ENCODE peak calls at places on chromosomes 13 and 19, in ten cellular contexts. Q is activated CD4-positive, alpha-beta T cell treated with anti-CD3 and anti-CD28 coated beads, Interleukin-2, amount 50 U/mL, for 1 hour; G is AG04450; E is T-helper 17 cell; B is prostate gland; J is fibroblast of lung; O is colonic mucosa; Y is substantia nigra; A is NCI-H2081; Z is frontal cortex. C is an unnamed sample.

GRCh38 chr19:3981373-3981735 is 3.9 kb downstream of the EEF2 start:
- DNase-seq in Z (no peak), J (no peak), G (no peak), Y (no peak), Q (no peak), A (no peak), O (no peak), E (no peak), B (no peak), C (no peak)

GRCh38 chr13:95601216-95601615 is 43.3 kb downstream of the DZIP1 start:
- DNase-seq in B (no peak), Z (no peak), A (no peak), Q (no peak), O (no peak), Y (no peak), G (no peak), E (no peak), J (no peak), C (no peak)

GRCh38 chr13:48244159-48244558 is 11.2 kb downstream of the ITM2B start:
- DNase-seq in Y (no peak), E (no peak), Z (no peak), J (no peak), B (no peak), Q (no peak), G (no peak), O (no peak), A (no peak), C (no peak)

GRCh38 chr13:111976474-111977183 is 90.3 kb upstream of the SOX1 start:
- DNase-seq in Y (no peak), E (no peak), J (no peak), B (no peak), G (no peak), O (no peak), Q (no peak), Z (no peak), A (no peak), C (no peak)

GRCh38 chr13:100694722-100695644 is 20.4 kb upstream of the TMTC4 start:
- DNase-seq in E (no peak), Y (peak; percentile 42), A (no peak), Z (peak; percentile 33), B (no peak), Q (no peak), J (peak; percentile 46), O (peak; percentile 28), G (no peak), C (peak; percentile 71)

GRCh38 chr19:46609511-46610412 is 8.6 kb downstream of the CALM3 start:
- DNase-seq in B (no peak), J (no peak), E (no peak), Z (peak; percentile 22), O (no peak), Q (no peak), Y (no peak), A (no peak), G (no peak), C (no peak)

GRCh38 chr13:53631511-53631910 is 602.9 kb downstream of the OLFM4 start:
- DNase-seq in Y (no peak), E (no peak), B (no peak), A (no peak), Q (no peak), J (no peak), G (no peak), Z (no peak), O (no peak), C (no peak)

GRCh38 chr13:33761744-33762143 is 56.2 kb upstream of the RFC3 start:
- DNase-seq in A (peak; percentile 92), Z (no peak), J (no peak), G (no peak), E (no peak), Q (no peak), B (peak; percentile 17), O (no peak), Y (no peak), C (peak; percentile 32)

GRCh38 chr19:50496189-50497029 is 14.6 kb downstream of the JOSD2 start:
- DNase-seq in J (no peak), B (no peak), E (no peak), Z (peak; percentile 82), G (no peak), Q (no peak), O (no peak), A (no peak), Y (peak; percentile 94), C (peak; percentile 82)

GRCh38 chr13:43564941-43565340 is 221.8 kb downstream of the ENOX1 start:
- DNase-seq in O (no peak), Q (no peak), G (no peak), B (no peak), J (no peak), A (no peak), Y (no peak), Z (no peak), E (no peak), C (no peak)

GRCh38 chr19:46955114-46955812 is 64.4 kb upstream of the NPAS1 start:
- DNase-seq in Y (no peak), J (no peak), Q (peak; percentile 10), G (no peak), Z (no peak), B (no peak), A (no peak), E (no peak), O (no peak), C (peak; percentile 57)

GRCh38 chr19:46840157-46840942 is 10.3 kb downstream of the AP2S1 start:
- DNase-seq in O (no peak), G (no peak), Q (peak; percentile 51), A (peak; percentile 44), J (peak; percentile 76), E (no peak), B (no peak), Z (peak; percentile 62), Y (peak; percentile 38), C (peak; percentile 91)

GRCh38 chr19:55440411-55441105 is 2.5 kb downstream of the SHISA7 start:
- DNase-seq in A (no peak), Z (no peak), G (no peak), Q (peak; percentile 13), B (no peak), J (no peak), Y (no peak), O (no peak), E (no peak), C (no peak)

GRCh38 chr19:49335784-49336481 is 727 bp downstream of the CD37 start:
- DNase-seq in J (no peak), E (no peak), B (no peak), O (no peak), G (no peak), Y (no peak), A (no peak), Q (peak; percentile 14), Z (no peak), C (no peak)

GRCh38 chr19:3603121-3603841 is 3.4 kb downstream of the TBXA2R start:
- DNase-seq in B (no peak), A (no peak), E (no peak), Z (no peak), Y (no peak), O (no peak), Q (no peak), J (no peak), G (no peak), C (no peak)

GRCh38 chr19:2084993-2085720 is 11.0 kb downstream of the MOB3A start:
- DNase-seq in G (no peak), B (no peak), Y (no peak), O (peak; percentile 73), J (no peak), Q (peak; percentile 90), E (peak; percentile 84), A (no peak), Z (no peak), C (no peak)

GRCh38 chr19:52296773-52297600 is at the start of gene ZNF480:
- DNase-seq in J (peak; percentile 80), Y (peak; percentile 78), A (peak; percentile 77), B (peak; percentile 75), Z (peak; percentile 68), E (peak; percentile 78), Q (peak; percentile 87), O (peak; percentile 88), G (peak; percentile 47), C (peak; percentile 49)